ENCODE peak calls at places on chromosomes 6 and 20, in seven cellular contexts. Q is myocyte, Y is foreskin fibroblast, G is left ventricle myocardium inferior, I is NCI-H187, T is dorsolateral prefrontal cortex, S is NCI-H524. M is an unnamed sample.

GRCh38 chr6:21953831-21954801 is 342.7 kb downstream of the PRL start:
- DNase-seq in Q (no peak), Y (peak), G (no peak), I (no peak), T (no peak), S (peak), M (no peak)

GRCh38 chr20:53161473-53161872 is 189.3 kb downstream of the TSHZ2 start:
- DNase-seq in Q (no peak), Y (no peak), G (no peak), I (no peak), T (no peak), S (no peak), M (no peak)

GRCh38 chr20:43558412-43559146 is at the start of gene SGK2:
- DNase-seq in Q (peak), Y (no peak), G (no peak), I (no peak), T (no peak), S (no peak), M (no peak)

GRCh38 chr6:155273438-155273837 is 9.6 kb downstream of the CLDN20 start:
- DNase-seq in Q (peak), Y (peak), G (no peak), I (no peak), T (no peak), S (no peak), M (peak)

GRCh38 chr20:51313275-51313898 is 229.1 kb downstream of the NFATC2 start:
- DNase-seq in Q (no peak), Y (no peak), G (no peak), I (no peak), T (no peak), S (no peak), M (no peak)

GRCh38 chr6:152301021-152301805 is 335.9 kb downstream of the SYNE1 start:
- DNase-seq in Q (no peak), Y (peak), G (no peak), I (no peak), T (no peak), S (no peak), M (no peak)

GRCh38 chr20:21607971-21608735 is 94.3 kb upstream of the NKX2-2 start:
- DNase-seq in Q (no peak), Y (no peak), G (peak), I (no peak), T (peak), S (no peak), M (no peak)

GRCh38 chr6:143583542-143584330 is 72.2 kb upstream of the FUCA2 start:
- DNase-seq in Q (no peak), Y (peak), G (no peak), I (no peak), T (no peak), S (no peak), M (no peak)

GRCh38 chr6:44078795-44079671 is 48.2 kb downstream of the MRPL14 start:
- DNase-seq in Q (peak), Y (peak), G (peak), I (no peak), T (peak), S (no peak), M (peak)

M was measured in MCF 10A.